ENCODE peak calls at places on chromosomes 13 and 19, in seven cellular contexts. Q is K562, Y is SK-N-SH, K is HCT116, V is H1, S is HepG2, I is GM12878. M is an unnamed sample.

GRCh38 chr13:45928843-45929242 is 77.3 kb upstream of the SIAH3 start:
- DNase-seq in K (no peak), V (no peak), Y (no peak), Q (no peak), I (no peak), S (no peak), M (peak)

GRCh38 chr13:106562301-106562700 is 5.6 kb downstream of the ARGLU1 start:
- DNase-seq in V (no peak), I (no peak), K (no peak), Q (no peak), S (no peak), Y (no peak), M (no peak)

GRCh38 chr19:45296365-45296764 is 26.3 kb downstream of the CKM start:
- DNase-seq in Y (no peak), I (no peak), K (no peak), Q (peak), V (no peak), S (no peak), M (no peak)

GRCh38 chr13:114059428-114059827 is 73.0 kb downstream of the RASA3 start:
- DNase-seq in S (no peak), Y (no peak), Q (no peak), V (no peak), I (no peak), K (no peak), M (no peak)

GRCh38 chr13:97848886-97849285 is 104.6 kb upstream of the IPO5 start:
- DNase-seq in I (no peak), S (no peak), K (no peak), Q (no peak), V (no peak), Y (no peak), M (no peak)

GRCh38 chr19:5172859-5173577 is 167.6 kb downstream of the PTPRS start:
- DNase-seq in V (no peak), S (no peak), K (peak), I (no peak), Y (no peak), Q (peak), M (no peak)

GRCh38 chr19:16384688-16385087 is 60.1 kb downstream of the KLF2 start:
- DNase-seq in I (no peak), Y (no peak), S (no peak), V (no peak), K (no peak), Q (no peak), M (no peak)

GRCh38 chr19:16290692-16291091 is 33.9 kb upstream of the KLF2 start:
- DNase-seq in S (no peak), Q (no peak), I (no peak), K (no peak), Y (no peak), V (no peak), M (no peak)

GRCh38 chr19:9507285-9507684 is 8.9 kb upstream of the ZNF560 start:
- DNase-seq in K (no peak), Q (no peak), Y (no peak), S (no peak), V (no peak), I (no peak), M (no peak)

GRCh38 chr19:22422220-22422619 is at the start of gene ZNF98:
- DNase-seq in Q (no peak), K (no peak), S (no peak), I (no peak), Y (no peak), V (no peak), M (peak)

GRCh38 chr19:41304706-41305483 is 5.1 kb upstream of the CCDC97 start:
- DNase-seq in Q (no peak), S (no peak), Y (no peak), I (no peak), V (no peak), K (no peak), M (no peak)

GRCh38 chr19:49340865-49341718 is 5.9 kb downstream of the CD37 start:
- DNase-seq in I (no peak), V (no peak), Q (no peak), K (no peak), S (no peak), Y (no peak), M (no peak)

GRCh38 chr19:1729568-1729925 is 23.8 kb upstream of the ONECUT3 start:
- DNase-seq in S (no peak), I (no peak), Q (no peak), V (no peak), Y (no peak), K (no peak), M (no peak)

GRCh38 chr19:1728816-1729567 is 24.3 kb upstream of the ONECUT3 start:
- DNase-seq in V (no peak), Y (no peak), K (no peak), Q (no peak), I (no peak), S (no peak), M (no peak)

GRCh38 chr19:1734328-1734966 is 18.9 kb upstream of the ONECUT3 start:
- DNase-seq in Y (no peak), Q (no peak), I (no peak), S (no peak), V (no peak), K (no peak), M (no peak)

GRCh38 chr19:1725100-1726064 is 27.9 kb upstream of the ONECUT3 start:
- DNase-seq in Y (peak), S (peak), I (no peak), V (no peak), K (no peak), Q (peak), M (peak)

GRCh38 chr19:1730157-1730556 is 23.1 kb upstream of the ONECUT3 start:
- DNase-seq in Q (no peak), K (no peak), Y (no peak), S (no peak), I (no peak), V (no peak), M (no peak)
- TF ChIP-seq JUND in Q (no peak), K (no peak), Y (no peak), S (no peak), I (no peak), V (no peak), M (no peak)

GRCh38 chr19:33379151-33379829 is 5.8 kb downstream of the CEBPG start:
- DNase-seq in K (no peak), I (no peak), V (no peak), Q (no peak), Y (no peak), S (no peak), M (no peak)

GRCh38 chr19:33376931-33377557 is 3.5 kb downstream of the CEBPG start:
- DNase-seq in S (no peak), Y (no peak), I (no peak), K (no peak), V (no peak), Q (no peak), M (no peak)

GRCh38 chr19:33375760-33376159 is 2.3 kb downstream of the CEBPG start:
- DNase-seq in I (no peak), V (no peak), S (peak), Q (peak), Y (no peak), K (no peak), M (no peak)

GRCh38 chr19:33376423-33376822 is 2.9 kb downstream of the CEBPG start:
- DNase-seq in Y (no peak), V (no peak), K (peak), I (no peak), Q (no peak), S (peak), M (no peak)

GRCh38 chr19:33377586-33378475 is 4.3 kb downstream of the CEBPG start:
- DNase-seq in I (no peak), Y (no peak), Q (no peak), S (no peak), K (no peak), V (no peak), M (no peak)
- TF ChIP-seq JUND in I (no peak), Y (no peak), Q (no peak), S (no peak), K (no peak), V (no peak), M (no peak)

GRCh38 chr13:90412980-90413379 is 934.5 kb upstream of the MIR17HG start:
- DNase-seq in S (no peak), I (no peak), Q (no peak), K (no peak), Y (no peak), V (no peak), M (no peak)
- TF ChIP-seq JUND in S (no peak), I (no peak), Q (no peak), K (no peak), Y (no peak), V (no peak), M (no peak)

DNA sequence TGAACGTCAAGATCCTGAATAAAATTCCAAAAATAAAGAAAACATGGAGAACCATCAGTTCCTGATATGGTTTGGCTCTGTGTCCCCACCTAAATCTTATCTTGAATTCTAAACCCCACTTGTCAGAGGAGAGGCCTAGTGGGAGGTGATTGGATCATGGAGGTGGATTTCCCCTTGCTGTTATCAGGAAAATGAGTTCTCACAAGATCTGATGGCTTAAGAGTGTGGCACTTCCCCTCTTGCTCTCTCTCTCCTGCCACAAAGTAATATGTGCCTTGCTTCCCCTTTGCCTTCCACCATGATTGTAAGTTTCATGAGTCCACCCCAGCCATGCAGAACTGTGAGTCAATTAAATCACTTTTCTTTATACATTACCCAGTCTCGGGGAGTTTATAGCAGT is 827.4 kb downstream of the GPC5 start:
- DNase-seq in K (no peak), Q (no peak), V (no peak), Y (no peak), S (no peak), I (no peak), M (no peak)
- TF ChIP-seq JUND in K (no peak), Q (no peak), V (no peak), Y (no peak), S (no peak), I (no peak), M (no peak)

GRCh38 chr13:113049521-113049941 is 56.1 kb upstream of the F7 start:
- DNase-seq in K (no peak), V (no peak), Q (no peak), Y (no peak), I (no peak), S (no peak), M (no peak)
- TF ChIP-seq JUND in K (no peak), V (no peak), Q (no peak), Y (no peak), I (no peak), S (no peak), M (no peak)

GRCh38 chr19:47390533-47391488 is 28.5 kb downstream of the MEIS3 start:
- DNase-seq in K (no peak), Y (no peak), Q (no peak), I (no peak), V (no peak), S (no peak), M (no peak)
- TF ChIP-seq JUND in K (no peak), Y (no peak), Q (no peak), I (no peak), V (no peak), S (no peak), M (no peak)

GRCh38 chr13:59299584-59299983 is 864.1 kb downstream of the DIAPH3 start:
- DNase-seq in I (no peak), Y (no peak), V (no peak), S (no peak), Q (no peak), K (no peak), M (no peak)

GRCh38 chr13:59301166-59301551 is 862.6 kb downstream of the DIAPH3 start:
- DNase-seq in S (no peak), Y (no peak), V (no peak), Q (no peak), K (no peak), I (no peak), M (no peak)

GRCh38 chr13:59303433-59303832 is 860.3 kb downstream of the DIAPH3 start:
- DNase-seq in I (no peak), V (no peak), S (no peak), Q (no peak), Y (no peak), K (no peak), M (no peak)

GRCh38 chr13:59304596-59304995 is 859.1 kb downstream of the DIAPH3 start:
- DNase-seq in V (no peak), I (no peak), K (no peak), S (no peak), Y (no peak), Q (no peak), M (no peak)

DNA sequence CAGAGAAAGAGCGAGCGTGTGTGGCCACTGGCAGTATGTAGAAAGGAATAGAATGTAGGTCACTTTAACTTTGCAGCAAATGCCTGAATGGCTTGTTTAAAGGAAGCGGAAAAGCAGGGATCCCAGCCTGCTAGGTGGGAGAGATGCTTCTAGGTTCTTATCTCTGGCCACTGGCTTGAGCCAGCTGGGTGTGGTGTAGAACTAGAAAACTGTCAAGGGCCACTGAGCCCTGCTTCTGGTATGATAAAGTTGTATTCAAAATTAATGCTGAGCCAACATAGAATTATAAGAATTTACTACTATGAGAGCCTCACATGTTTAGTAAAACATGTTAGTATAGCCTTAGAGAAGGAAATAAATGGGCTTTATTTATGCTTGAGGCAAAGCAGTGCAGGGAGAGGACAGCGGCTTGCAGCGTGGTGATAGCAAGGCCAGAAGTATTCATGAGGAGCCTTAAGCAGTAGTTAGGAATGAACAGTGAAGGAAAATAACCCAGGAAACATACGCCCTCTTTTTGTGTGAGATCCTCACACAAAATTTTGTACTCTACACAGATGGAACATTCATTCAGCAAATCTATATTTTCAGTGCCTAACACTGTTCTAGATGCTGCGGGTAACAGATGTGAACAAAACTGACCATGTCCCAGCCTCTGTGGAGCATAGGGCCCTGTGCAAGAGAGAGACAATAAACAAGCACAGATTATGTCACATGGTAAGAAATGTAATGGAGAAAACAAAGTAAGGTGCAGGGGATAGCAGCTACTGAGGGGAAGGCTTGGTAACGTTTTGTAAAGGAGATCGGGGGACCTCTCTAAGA is 863.2 kb downstream of the DIAPH3 start:
- DNase-seq in Y (no peak), S (no peak), I (no peak), Q (peak), K (no peak), V (no peak), M (no peak)
- TF ChIP-seq JUND in Y (no peak), S (no peak), I (no peak), Q (no peak), K (no peak), V (no peak), M (no peak)

M was measured in T47D.